ENCODE peak calls at places on chromosomes 6 and 20, in five cellular contexts. One of them, this sample, is unnamed.

GRCh38 chr6:106069478-106069877 is 16.7 kb upstream of the PRDM1 start:
- DNase-seq in stimulated activated CD4-positive, alpha-beta T cell treated with anti-CD3 and anti-CD28 coated beads, Interleukin-12 subunit alpha, Interleukin-12 subunit beta, amount 100 ng/mL, for 4 hours: no peak
- DNase-seq in OCI-LY7: no peak
- DNase-seq in fibroblast of mammary gland: peak
- DNase-seq in effector CD4-positive, alpha-beta T cell: no peak
- DNase-seq in this sample: no peak

GRCh38 chr6:42104807-42105713 is 37.4 kb downstream of the C6orf132 start:
- DNase-seq in fibroblast of mammary gland: no peak
- DNase-seq in stimulated activated CD4-positive, alpha-beta T cell treated with anti-CD3 and anti-CD28 coated beads, Interleukin-12 subunit alpha, Interleukin-12 subunit beta, amount 100 ng/mL, for 4 hours: no peak
- DNase-seq in effector CD4-positive, alpha-beta T cell: no peak
- DNase-seq in OCI-LY7: no peak
- DNase-seq in this sample: no peak

GRCh38 chr6:128803911-128804310 is 79.0 kb upstream of the LAMA2 start:
- DNase-seq in effector CD4-positive, alpha-beta T cell: no peak
- DNase-seq in stimulated activated CD4-positive, alpha-beta T cell treated with anti-CD3 and anti-CD28 coated beads, Interleukin-12 subunit alpha, Interleukin-12 subunit beta, amount 100 ng/mL, for 4 hours: no peak
- DNase-seq in OCI-LY7: no peak
- DNase-seq in fibroblast of mammary gland: peak
- DNase-seq in this sample: no peak

GRCh38 chr6:136411453-136412354 is 122.1 kb upstream of the BCLAF1 start:
- DNase-seq in stimulated activated CD4-positive, alpha-beta T cell treated with anti-CD3 and anti-CD28 coated beads, Interleukin-12 subunit alpha, Interleukin-12 subunit beta, amount 100 ng/mL, for 4 hours: no peak
- DNase-seq in fibroblast of mammary gland: no peak
- DNase-seq in effector CD4-positive, alpha-beta T cell: no peak
- DNase-seq in OCI-LY7: no peak
- DNase-seq in this sample: no peak

GRCh38 chr20:21191839-21192238 is 66.0 kb downstream of the KIZ start:
- DNase-seq in stimulated activated CD4-positive, alpha-beta T cell treated with anti-CD3 and anti-CD28 coated beads, Interleukin-12 subunit alpha, Interleukin-12 subunit beta, amount 100 ng/mL, for 4 hours: no peak
- DNase-seq in effector CD4-positive, alpha-beta T cell: no peak
- DNase-seq in OCI-LY7: no peak
- DNase-seq in fibroblast of mammary gland: no peak
- DNase-seq in this sample: no peak

GRCh38 chr20:52552181-52552872 is 360.7 kb upstream of the ZFP64 start:
- DNase-seq in fibroblast of mammary gland: peak
- DNase-seq in effector CD4-positive, alpha-beta T cell: no peak
- DNase-seq in stimulated activated CD4-positive, alpha-beta T cell treated with anti-CD3 and anti-CD28 coated beads, Interleukin-12 subunit alpha, Interleukin-12 subunit beta, amount 100 ng/mL, for 4 hours: no peak
- DNase-seq in OCI-LY7: no peak
- DNase-seq in this sample: no peak

GRCh38 chr6:76418657-76419217 is 346.3 kb upstream of the IMPG1 start:
- DNase-seq in OCI-LY7: no peak
- DNase-seq in stimulated activated CD4-positive, alpha-beta T cell treated with anti-CD3 and anti-CD28 coated beads, Interleukin-12 subunit alpha, Interleukin-12 subunit beta, amount 100 ng/mL, for 4 hours: no peak
- DNase-seq in fibroblast of mammary gland: no peak
- DNase-seq in effector CD4-positive, alpha-beta T cell: no peak
- DNase-seq in this sample: no peak

GRCh38 chr6:102195311-102195710 is 801.8 kb downstream of the GRIK2 start:
- DNase-seq in effector CD4-positive, alpha-beta T cell: no peak
- DNase-seq in fibroblast of mammary gland: no peak
- DNase-seq in stimulated activated CD4-positive, alpha-beta T cell treated with anti-CD3 and anti-CD28 coated beads, Interleukin-12 subunit alpha, Interleukin-12 subunit beta, amount 100 ng/mL, for 4 hours: no peak
- DNase-seq in OCI-LY7: no peak
- DNase-seq in this sample: no peak

GRCh38 chr20:61690150-61690549 is 375.5 kb downstream of the TAF4 start:
- DNase-seq in effector CD4-positive, alpha-beta T cell: no peak
- DNase-seq in fibroblast of mammary gland: no peak
- DNase-seq in OCI-LY7: no peak
- DNase-seq in stimulated activated CD4-positive, alpha-beta T cell treated with anti-CD3 and anti-CD28 coated beads, Interleukin-12 subunit alpha, Interleukin-12 subunit beta, amount 100 ng/mL, for 4 hours: no peak
- DNase-seq in this sample: no peak

GRCh38 chr6:132814716-132815570 is 574 bp downstream of the RPS12 start:
- DNase-seq in fibroblast of mammary gland: no peak
- DNase-seq in effector CD4-positive, alpha-beta T cell: no peak
- DNase-seq in stimulated activated CD4-positive, alpha-beta T cell treated with anti-CD3 and anti-CD28 coated beads, Interleukin-12 subunit alpha, Interleukin-12 subunit beta, amount 100 ng/mL, for 4 hours: no peak
- DNase-seq in OCI-LY7: peak
- DNase-seq in this sample: no peak

GRCh38 chr6:85675030-85675819 is 32.5 kb upstream of the SYNCRIP start:
- DNase-seq in fibroblast of mammary gland: peak
- DNase-seq in effector CD4-positive, alpha-beta T cell: no peak
- DNase-seq in OCI-LY7: peak
- DNase-seq in stimulated activated CD4-positive, alpha-beta T cell treated with anti-CD3 and anti-CD28 coated beads, Interleukin-12 subunit alpha, Interleukin-12 subunit beta, amount 100 ng/mL, for 4 hours: no peak
- DNase-seq in this sample: no peak

GRCh38 chr6:39330057-39330456 is 7.6 kb upstream of the KCNK16 start:
- DNase-seq in OCI-LY7: peak
- DNase-seq in stimulated activated CD4-positive, alpha-beta T cell treated with anti-CD3 and anti-CD28 coated beads, Interleukin-12 subunit alpha, Interleukin-12 subunit beta, amount 100 ng/mL, for 4 hours: no peak
- DNase-seq in effector CD4-positive, alpha-beta T cell: no peak
- DNase-seq in fibroblast of mammary gland: no peak
- DNase-seq in this sample: no peak

GRCh38 chr6:135240711-135241110 is 59.6 kb downstream of the MYB start:
- DNase-seq in OCI-LY7: no peak
- DNase-seq in effector CD4-positive, alpha-beta T cell: no peak
- DNase-seq in stimulated activated CD4-positive, alpha-beta T cell treated with anti-CD3 and anti-CD28 coated beads, Interleukin-12 subunit alpha, Interleukin-12 subunit beta, amount 100 ng/mL, for 4 hours: no peak
- DNase-seq in fibroblast of mammary gland: no peak
- DNase-seq in this sample: no peak

GRCh38 chr6:47206626-47207025 is 103.1 kb downstream of the TNFRSF21 start:
- DNase-seq in stimulated activated CD4-positive, alpha-beta T cell treated with anti-CD3 and anti-CD28 coated beads, Interleukin-12 subunit alpha, Interleukin-12 subunit beta, amount 100 ng/mL, for 4 hours: no peak
- DNase-seq in fibroblast of mammary gland: peak
- DNase-seq in OCI-LY7: no peak
- DNase-seq in effector CD4-positive, alpha-beta T cell: no peak
- DNase-seq in this sample: no peak

GRCh38 chr20:17655286-17655651 is 26.8 kb downstream of the RRBP1 start:
- DNase-seq in fibroblast of mammary gland: no peak
- DNase-seq in effector CD4-positive, alpha-beta T cell: no peak
- DNase-seq in stimulated activated CD4-positive, alpha-beta T cell treated with anti-CD3 and anti-CD28 coated beads, Interleukin-12 subunit alpha, Interleukin-12 subunit beta, amount 100 ng/mL, for 4 hours: no peak
- DNase-seq in OCI-LY7: no peak
- DNase-seq in this sample: peak

GRCh38 chr6:144595266-144595665 is 310.1 kb downstream of the UTRN start:
- DNase-seq in OCI-LY7: no peak
- DNase-seq in fibroblast of mammary gland: no peak
- DNase-seq in effector CD4-positive, alpha-beta T cell: no peak
- DNase-seq in stimulated activated CD4-positive, alpha-beta T cell treated with anti-CD3 and anti-CD28 coated beads, Interleukin-12 subunit alpha, Interleukin-12 subunit beta, amount 100 ng/mL, for 4 hours: no peak
- DNase-seq in this sample: no peak

GRCh38 chr6:151609146-151609962 is 115.5 kb downstream of the CCDC170 start:
- DNase-seq in fibroblast of mammary gland: peak
- DNase-seq in effector CD4-positive, alpha-beta T cell: no peak
- DNase-seq in OCI-LY7: no peak
- DNase-seq in stimulated activated CD4-positive, alpha-beta T cell treated with anti-CD3 and anti-CD28 coated beads, Interleukin-12 subunit alpha, Interleukin-12 subunit beta, amount 100 ng/mL, for 4 hours: no peak
- DNase-seq in this sample: peak

GRCh38 chr6:92684386-92684785 is 735.0 kb downstream of the EPHA7 start:
- DNase-seq in OCI-LY7: no peak
- DNase-seq in fibroblast of mammary gland: no peak
- DNase-seq in effector CD4-positive, alpha-beta T cell: no peak
- DNase-seq in stimulated activated CD4-positive, alpha-beta T cell treated with anti-CD3 and anti-CD28 coated beads, Interleukin-12 subunit alpha, Interleukin-12 subunit beta, amount 100 ng/mL, for 4 hours: no peak
- DNase-seq in this sample: no peak

GRCh38 chr6:24322924-24323323 is 34.9 kb downstream of the DCDC2 start:
- DNase-seq in stimulated activated CD4-positive, alpha-beta T cell treated with anti-CD3 and anti-CD28 coated beads, Interleukin-12 subunit alpha, Interleukin-12 subunit beta, amount 100 ng/mL, for 4 hours: no peak
- DNase-seq in effector CD4-positive, alpha-beta T cell: no peak
- DNase-seq in OCI-LY7: no peak
- DNase-seq in fibroblast of mammary gland: no peak
- DNase-seq in this sample: no peak

GRCh38 chr6:31750411-31751022 is 10.7 kb downstream of the MSH5 start:
- DNase-seq in effector CD4-positive, alpha-beta T cell: no peak
- DNase-seq in stimulated activated CD4-positive, alpha-beta T cell treated with anti-CD3 and anti-CD28 coated beads, Interleukin-12 subunit alpha, Interleukin-12 subunit beta, amount 100 ng/mL, for 4 hours: no peak
- DNase-seq in OCI-LY7: no peak
- DNase-seq in fibroblast of mammary gland: no peak
- DNase-seq in this sample: no peak

GRCh38 chr6:137715589-137716045 is 151.4 kb upstream of the TNFAIP3 start:
- DNase-seq in fibroblast of mammary gland: no peak
- DNase-seq in OCI-LY7: no peak
- DNase-seq in stimulated activated CD4-positive, alpha-beta T cell treated with anti-CD3 and anti-CD28 coated beads, Interleukin-12 subunit alpha, Interleukin-12 subunit beta, amount 100 ng/mL, for 4 hours: no peak
- DNase-seq in effector CD4-positive, alpha-beta T cell: peak
- DNase-seq in this sample: no peak

GRCh38 chr6:129280719-129281118 is 397.8 kb downstream of the LAMA2 start:
- DNase-seq in effector CD4-positive, alpha-beta T cell: peak
- DNase-seq in stimulated activated CD4-positive, alpha-beta T cell treated with anti-CD3 and anti-CD28 coated beads, Interleukin-12 subunit alpha, Interleukin-12 subunit beta, amount 100 ng/mL, for 4 hours: peak
- DNase-seq in fibroblast of mammary gland: no peak
- DNase-seq in OCI-LY7: no peak
- DNase-seq in this sample: no peak

GRCh38 chr20:13485576-13485975 is 153.2 kb downstream of the TASP1 start:
- DNase-seq in fibroblast of mammary gland: no peak
- DNase-seq in effector CD4-positive, alpha-beta T cell: no peak
- DNase-seq in OCI-LY7: no peak
- DNase-seq in stimulated activated CD4-positive, alpha-beta T cell treated with anti-CD3 and anti-CD28 coated beads, Interleukin-12 subunit alpha, Interleukin-12 subunit beta, amount 100 ng/mL, for 4 hours: no peak
- DNase-seq in this sample: no peak

GRCh38 chr6:112441607-112442006 is 94.5 kb downstream of the RFPL4B start:
- DNase-seq in fibroblast of mammary gland: peak
- DNase-seq in stimulated activated CD4-positive, alpha-beta T cell treated with anti-CD3 and anti-CD28 coated beads, Interleukin-12 subunit alpha, Interleukin-12 subunit beta, amount 100 ng/mL, for 4 hours: no peak
- DNase-seq in OCI-LY7: no peak
- DNase-seq in effector CD4-positive, alpha-beta T cell: no peak
- DNase-seq in this sample: no peak

GRCh38 chr6:14634072-14634471 is 516.5 kb downstream of the CD83 start:
- DNase-seq in stimulated activated CD4-positive, alpha-beta T cell treated with anti-CD3 and anti-CD28 coated beads, Interleukin-12 subunit alpha, Interleukin-12 subunit beta, amount 100 ng/mL, for 4 hours: no peak
- DNase-seq in OCI-LY7: no peak
- DNase-seq in effector CD4-positive, alpha-beta T cell: no peak
- DNase-seq in fibroblast of mammary gland: no peak
- DNase-seq in this sample: no peak

GRCh38 chr6:123462141-123462540 is 174.6 kb downstream of the TRDN start:
- DNase-seq in effector CD4-positive, alpha-beta T cell: no peak
- DNase-seq in fibroblast of mammary gland: no peak
- DNase-seq in OCI-LY7: no peak
- DNase-seq in stimulated activated CD4-positive, alpha-beta T cell treated with anti-CD3 and anti-CD28 coated beads, Interleukin-12 subunit alpha, Interleukin-12 subunit beta, amount 100 ng/mL, for 4 hours: no peak
- DNase-seq in this sample: no peak

GRCh38 chr6:98845201-98846020 is 11.0 kb downstream of the POU3F2 start:
- DNase-seq in fibroblast of mammary gland: peak
- DNase-seq in effector CD4-positive, alpha-beta T cell: peak
- DNase-seq in stimulated activated CD4-positive, alpha-beta T cell treated with anti-CD3 and anti-CD28 coated beads, Interleukin-12 subunit alpha, Interleukin-12 subunit beta, amount 100 ng/mL, for 4 hours: peak
- DNase-seq in OCI-LY7: peak
- DNase-seq in this sample: peak

GRCh38 chr6:166588691-166589333 is 2.3 kb upstream of the RAMACL start:
- DNase-seq in stimulated activated CD4-positive, alpha-beta T cell treated with anti-CD3 and anti-CD28 coated beads, Interleukin-12 subunit alpha, Interleukin-12 subunit beta, amount 100 ng/mL, for 4 hours: no peak
- DNase-seq in fibroblast of mammary gland: peak
- DNase-seq in effector CD4-positive, alpha-beta T cell: no peak
- DNase-seq in OCI-LY7: peak
- DNase-seq in this sample: no peak

GRCh38 chr6:12335131-12335527 is 45.0 kb downstream of the EDN1 start:
- DNase-seq in stimulated activated CD4-positive, alpha-beta T cell treated with anti-CD3 and anti-CD28 coated beads, Interleukin-12 subunit alpha, Interleukin-12 subunit beta, amount 100 ng/mL, for 4 hours: no peak
- DNase-seq in fibroblast of mammary gland: no peak
- DNase-seq in effector CD4-positive, alpha-beta T cell: no peak
- DNase-seq in OCI-LY7: no peak
- DNase-seq in this sample: no peak

GRCh38 chr6:74409447-74409846 is 713.4 kb downstream of the CD109 start:
- DNase-seq in fibroblast of mammary gland: peak
- DNase-seq in OCI-LY7: no peak
- DNase-seq in stimulated activated CD4-positive, alpha-beta T cell treated with anti-CD3 and anti-CD28 coated beads, Interleukin-12 subunit alpha, Interleukin-12 subunit beta, amount 100 ng/mL, for 4 hours: no peak
- DNase-seq in effector CD4-positive, alpha-beta T cell: no peak
- DNase-seq in this sample: no peak

GRCh38 chr6:166572370-166573261 is 13.9 kb downstream of the RAMACL start:
- DNase-seq in stimulated activated CD4-positive, alpha-beta T cell treated with anti-CD3 and anti-CD28 coated beads, Interleukin-12 subunit alpha, Interleukin-12 subunit beta, amount 100 ng/mL, for 4 hours: no peak
- DNase-seq in OCI-LY7: no peak
- DNase-seq in fibroblast of mammary gland: peak
- DNase-seq in effector CD4-positive, alpha-beta T cell: no peak
- DNase-seq in this sample: no peak

GRCh38 chr20:4950437-4950836 is 50.9 kb downstream of the SLC23A2 start:
- DNase-seq in effector CD4-positive, alpha-beta T cell: no peak
- DNase-seq in OCI-LY7: no peak
- DNase-seq in stimulated activated CD4-positive, alpha-beta T cell treated with anti-CD3 and anti-CD28 coated beads, Interleukin-12 subunit alpha, Interleukin-12 subunit beta, amount 100 ng/mL, for 4 hours: no peak
- DNase-seq in fibroblast of mammary gland: no peak
- DNase-seq in this sample: no peak

GRCh38 chr6:84061174-84061573 is 27.6 kb downstream of the MRAP2 start:
- DNase-seq in OCI-LY7: no peak
- DNase-seq in effector CD4-positive, alpha-beta T cell: no peak
- DNase-seq in fibroblast of mammary gland: no peak
- DNase-seq in stimulated activated CD4-positive, alpha-beta T cell treated with anti-CD3 and anti-CD28 coated beads, Interleukin-12 subunit alpha, Interleukin-12 subunit beta, amount 100 ng/mL, for 4 hours: no peak
- DNase-seq in this sample: no peak

GRCh38 chr6:29813809-29814208 is 13.8 kb upstream of the HLA-G start:
- DNase-seq in stimulated activated CD4-positive, alpha-beta T cell treated with anti-CD3 and anti-CD28 coated beads, Interleukin-12 subunit alpha, Interleukin-12 subunit beta, amount 100 ng/mL, for 4 hours: no peak
- DNase-seq in OCI-LY7: no peak
- DNase-seq in fibroblast of mammary gland: peak
- DNase-seq in effector CD4-positive, alpha-beta T cell: no peak
- DNase-seq in this sample: no peak

GRCh38 chr20:40663991-40664880 is 24.8 kb downstream of the MAFB start:
- DNase-seq in fibroblast of mammary gland: no peak
- DNase-seq in stimulated activated CD4-positive, alpha-beta T cell treated with anti-CD3 and anti-CD28 coated beads, Interleukin-12 subunit alpha, Interleukin-12 subunit beta, amount 100 ng/mL, for 4 hours: no peak
- DNase-seq in effector CD4-positive, alpha-beta T cell: no peak
- DNase-seq in OCI-LY7: no peak
- DNase-seq in this sample: no peak

GRCh38 chr20:58995461-58996225 is 11.4 kb downstream of the CTSZ start:
- DNase-seq in effector CD4-positive, alpha-beta T cell: no peak
- DNase-seq in stimulated activated CD4-positive, alpha-beta T cell treated with anti-CD3 and anti-CD28 coated beads, Interleukin-12 subunit alpha, Interleukin-12 subunit beta, amount 100 ng/mL, for 4 hours: no peak
- DNase-seq in fibroblast of mammary gland: no peak
- DNase-seq in OCI-LY7: no peak
- DNase-seq in this sample: no peak

GRCh38 chr6:20876016-20876415 is 341.8 kb downstream of the CDKAL1 start:
- DNase-seq in effector CD4-positive, alpha-beta T cell: no peak
- DNase-seq in OCI-LY7: no peak
- DNase-seq in fibroblast of mammary gland: peak
- DNase-seq in stimulated activated CD4-positive, alpha-beta T cell treated with anti-CD3 and anti-CD28 coated beads, Interleukin-12 subunit alpha, Interleukin-12 subunit beta, amount 100 ng/mL, for 4 hours: no peak
- DNase-seq in this sample: no peak

GRCh38 chr20:41769650-41770049 is 151.5 kb upstream of the CHD6 start:
- DNase-seq in fibroblast of mammary gland: no peak
- DNase-seq in effector CD4-positive, alpha-beta T cell: no peak
- DNase-seq in stimulated activated CD4-positive, alpha-beta T cell treated with anti-CD3 and anti-CD28 coated beads, Interleukin-12 subunit alpha, Interleukin-12 subunit beta, amount 100 ng/mL, for 4 hours: no peak
- DNase-seq in OCI-LY7: no peak
- DNase-seq in this sample: no peak

GRCh38 chr20:62021794-62022419 is 43.8 kb downstream of the TAF4 start:
- DNase-seq in effector CD4-positive, alpha-beta T cell: no peak
- DNase-seq in OCI-LY7: no peak
- DNase-seq in fibroblast of mammary gland: no peak
- DNase-seq in stimulated activated CD4-positive, alpha-beta T cell treated with anti-CD3 and anti-CD28 coated beads, Interleukin-12 subunit alpha, Interleukin-12 subunit beta, amount 100 ng/mL, for 4 hours: no peak
- DNase-seq in this sample: no peak